ENCODE peak calls at places on chromosomes 1 and 21, in ten cellular contexts. I is suprapubic skin, U is right cardiac atrium, F is breast epithelium, X is PC-3, D is brain microvascular endothelial cell, W is hepatocyte, S is A549, E is tibial nerve, R is pancreas. O is an unnamed sample.

GRCh38 chr1:22494144-22494543 is 42.5 kb downstream of the ZBTB40 start:
- DNase-seq in I (no peak), U (no peak), F (no peak), X (no peak), D (no peak), W (no peak), S (no peak), E (no peak), R (no peak), O (no peak)

GRCh38 chr1:89306273-89306672 is 33.6 kb upstream of the GBP5 start:
- DNase-seq in I (no peak), U (no peak), F (no peak), X (no peak), D (no peak), W (no peak), S (no peak), E (no peak), R (no peak), O (no peak)

GRCh38 chr1:53417003-53417402 is 42.2 kb upstream of the DMRTB1 start:
- DNase-seq in I (no peak), U (no peak), F (no peak), X (no peak), D (no peak), W (no peak), S (no peak), E (no peak), R (no peak), O (no peak)

GRCh38 chr1:99265124-99265523 is 832 bp downstream of the PLPPR4 start:
- DNase-seq in I (no peak), U (no peak), F (no peak), X (no peak), D (no peak), W (no peak), S (no peak), E (no peak), R (no peak), O (no peak)

GRCh38 chr1:165717918-165718515 is 19.7 kb upstream of the ALDH9A1 start:
- DNase-seq in I (no peak), U (no peak), F (no peak), X (peak; percentile 82), D (peak; percentile 65), W (peak; percentile 70), S (peak; percentile 68), E (no peak), R (peak; percentile 38), O (peak; percentile 47)

GRCh38 chr1:180415985-180416633 is 86.3 kb downstream of the ACBD6 start:
- DNase-seq in I (no peak), U (no peak), F (no peak), X (peak; percentile 53), D (no peak), W (peak; percentile 16), S (peak; percentile 53), E (no peak), R (no peak), O (peak; percentile 25)

GRCh38 chr1:7573481-7573880 is 197.6 kb upstream of the VAMP3 start:
- DNase-seq in I (no peak), U (no peak), F (no peak), X (no peak), D (no peak), W (no peak), S (no peak), E (no peak), R (no peak), O (no peak)

GRCh38 chr1:36305915-36306209 is 306 bp upstream of the SH3D21 start:
- DNase-seq in I (no peak), U (no peak), F (no peak), X (no peak), D (no peak), W (peak; percentile 54), S (no peak), E (no peak), R (no peak), O (no peak)

GRCh38 chr1:21620011-21620410 is 49.1 kb downstream of the RAP1GAP start:
- DNase-seq in I (no peak), U (peak; percentile 51), F (no peak), X (no peak), D (no peak), W (no peak), S (no peak), E (no peak), R (no peak), O (no peak)

GRCh38 chr1:75079535-75080290 is 54.5 kb upstream of the LHX8 start:
- DNase-seq in I (no peak), U (no peak), F (no peak), X (no peak), D (no peak), W (peak; percentile 6), S (no peak), E (no peak), R (no peak), O (no peak)

GRCh38 chr21:15139881-15140280 is 75.1 kb upstream of the NRIP1 start:
- DNase-seq in I (no peak), U (no peak), F (no peak), X (no peak), D (no peak), W (no peak), S (no peak), E (no peak), R (no peak), O (no peak)

GRCh38 chr1:193104906-193105820 is at the start of gene GLRX2:
- DNase-seq in I (peak; percentile 90), U (peak; percentile 94), F (peak; percentile 82), X (peak; percentile 72), D (peak; percentile 82), W (peak; percentile 91), S (peak; percentile 88), E (peak; percentile 77), R (peak; percentile 85), O (peak; percentile 76)

GRCh38 chr1:76443217-76443616 is 368.7 kb downstream of the ST6GALNAC3 start:
- DNase-seq in I (no peak), U (no peak), F (no peak), X (no peak), D (no peak), W (no peak), S (no peak), E (no peak), R (no peak), O (no peak)

GRCh38 chr1:216598448-216598847 is 124.8 kb downstream of the ESRRG start:
- DNase-seq in I (no peak), U (no peak), F (no peak), X (no peak), D (no peak), W (no peak), S (no peak), E (no peak), R (no peak), O (no peak)

GRCh38 chr1:225437710-225438437 is 10.0 kb upstream of the LBR start:
- DNase-seq in I (no peak), U (peak; percentile 67), F (no peak), X (peak; percentile 61), D (no peak), W (no peak), S (peak; percentile 52), E (no peak), R (no peak), O (no peak)
- H3K27ac ChIP-seq in I (no peak overlapping the region), U (no peak overlapping the region), F (no peak overlapping the region), X (no peak overlapping the region), D (no peak overlapping the region), W (no peak overlapping the region), S (no peak overlapping the region), E (no peak overlapping the region), R (no peak overlapping the region), O (no peak overlapping the region)

GRCh38 chr1:25727026-25727818 is 72.8 kb upstream of the SELENON start:
- DNase-seq in I (no peak), U (peak; percentile 10), F (no peak), X (no peak), D (no peak), W (no peak), S (no peak), E (no peak), R (no peak), O (no peak)

GRCh38 chr1:25729774-25730173 is 70.2 kb upstream of the SELENON start:
- DNase-seq in I (no peak), U (peak; percentile 10), F (no peak), X (no peak), D (no peak), W (no peak), S (no peak), E (no peak), R (no peak), O (no peak)

GRCh38 chr1:25727819-25728286 is 72.1 kb upstream of the SELENON start:
- DNase-seq in I (no peak), U (peak; percentile 93), F (no peak), X (no peak), D (no peak), W (peak; percentile 84), S (no peak), E (no peak), R (peak; percentile 69), O (peak; percentile 8)

GRCh38 chr1:25729045-25729444 is 70.9 kb upstream of the SELENON start:
- DNase-seq in I (no peak), U (peak; percentile 26), F (no peak), X (no peak), D (no peak), W (no peak), S (no peak), E (no peak), R (no peak), O (no peak)

GRCh38 chr1:25728301-25728935 is 71.6 kb upstream of the SELENON start:
- DNase-seq in I (no peak), U (peak; percentile 20), F (no peak), X (no peak), D (no peak), W (no peak), S (no peak), E (no peak), R (no peak), O (no peak)
- H3K27ac ChIP-seq in I (no peak overlapping the region), U (peak overlapping the region; percentile 11), F (no peak overlapping the region), X (no peak overlapping the region), D (no peak overlapping the region), W (peak overlapping the region; percentile 61), S (no peak overlapping the region), E (no peak overlapping the region), R (no peak overlapping the region), O (no peak overlapping the region)

DNA sequence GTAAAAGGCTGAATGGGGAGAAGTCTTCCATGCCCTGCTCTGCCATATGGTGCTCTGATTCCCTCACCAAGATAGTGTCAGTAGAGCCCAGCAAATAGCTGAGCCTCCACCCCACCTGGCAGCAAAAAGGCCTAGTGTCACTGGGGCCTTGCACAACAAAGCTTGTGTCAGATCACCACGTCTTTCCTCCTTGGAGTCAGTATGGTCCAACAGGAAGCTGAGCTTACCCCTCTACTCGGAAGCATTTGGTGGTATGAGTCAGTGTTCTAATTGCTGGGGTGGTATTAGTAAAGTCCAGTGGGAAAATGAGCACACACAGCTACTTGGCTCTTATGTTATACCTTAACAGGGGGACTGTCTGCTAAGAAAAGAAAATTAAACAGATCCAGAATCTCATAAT is 18.7 kb upstream of the RRP15 start:
- DNase-seq in I (no peak), U (no peak), F (no peak), X (peak; percentile 53), D (no peak), W (no peak), S (no peak), E (no peak), R (no peak), O (no peak)
- H3K27ac ChIP-seq in I (no peak overlapping the region), U (no peak overlapping the region), F (no peak overlapping the region), X (no peak overlapping the region), D (no peak overlapping the region), W (no peak overlapping the region), S (no peak overlapping the region), E (no peak overlapping the region), R (no peak overlapping the region), O (no peak overlapping the region)

DNA sequence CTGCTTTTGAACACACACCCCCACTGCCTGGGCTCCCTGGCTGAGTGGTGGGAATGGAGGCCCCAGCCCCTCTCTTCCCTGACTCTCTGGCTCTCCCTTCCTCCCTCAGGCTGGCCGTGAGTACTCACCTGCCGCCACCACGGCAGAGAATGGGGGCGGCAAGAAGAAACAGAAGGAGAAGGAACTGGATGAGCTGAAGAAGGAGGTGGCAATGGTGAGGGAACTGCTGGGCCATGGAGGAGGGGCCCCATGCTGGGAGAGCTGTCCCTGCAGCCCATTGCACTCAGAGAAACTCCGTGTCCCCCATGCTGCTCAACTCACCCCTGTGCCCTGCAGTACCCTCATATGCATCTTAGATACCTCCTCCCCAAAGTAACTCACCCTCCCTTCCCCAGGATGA is 5.2 kb downstream of the ATP1A2 start:
- DNase-seq in I (no peak), U (no peak), F (no peak), X (no peak), D (no peak), W (no peak), S (no peak), E (no peak), R (no peak), O (no peak)
- H3K27ac ChIP-seq in I (no peak overlapping the region), U (no peak overlapping the region), F (no peak overlapping the region), X (no peak overlapping the region), D (no peak overlapping the region), W (no peak overlapping the region), S (peak overlapping the region; percentile 60), E (peak overlapping the region; percentile 28), R (no peak overlapping the region), O (no peak overlapping the region)

O was measured in astrocyte.